ENCODE peak calls at places on chromosome 19, in six cellular contexts. N, M, J, P, W and L are unnamed samples.

GRCh38 chr19:47369923-47370625 is 21.0 kb downstream of the DHX34 start:
- DNase-seq in M (no peak), J (peak), P (peak), W (no peak), N (no peak), L (no peak)

GRCh38 chr19:38213911-38214625 is 10.0 kb downstream of the DPF1 start:
- DNase-seq in W (peak), N (no peak), J (peak), M (no peak), P (peak), L (no peak)

GRCh38 chr19:51365211-51366049 is 758 bp downstream of the ETFB start:
- DNase-seq in J (peak), N (peak), W (no peak), M (no peak), P (peak), L (no peak)

GRCh38 chr19:14477417-14478112 is 2.4 kb upstream of the PTGER1 start:
- DNase-seq in M (no peak), P (no peak), W (no peak), N (no peak), J (peak), L (no peak)

GRCh38 chr19:55447421-55448174 is 4.5 kb upstream of the SHISA7 start:
- DNase-seq in N (no peak), P (peak), W (no peak), M (no peak), J (peak), L (peak)

GRCh38 chr19:10009269-10009665 is 1.0 kb downstream of the COL5A3 start:
- DNase-seq in M (peak), P (peak), J (peak), N (peak), W (no peak), L (peak)

GRCh38 chr19:27974082-27974513 is 1238.9 kb downstream of the UQCRFS1 start:
- DNase-seq in M (peak), J (peak), P (peak), N (no peak), W (no peak), L (peak)

GRCh38 chr19:55014714-55015113 is 23.4 kb downstream of the GP6 start:
- DNase-seq in W (no peak), M (no peak), J (no peak), N (peak), P (no peak), L (no peak)

GRCh38 chr19:34274827-34275625 is 20.7 kb downstream of the GARRE1 start:
- DNase-seq in J (peak), M (no peak), W (no peak), N (no peak), P (peak), L (no peak)

GRCh38 chr19:799076-799881 is 2.0 kb downstream of the PTBP1 start:
- DNase-seq in M (no peak), J (peak), P (peak), N (no peak), W (no peak), L (peak)

GRCh38 chr19:55601127-55601526 is 1.0 kb downstream of the ZNF524 start:
- DNase-seq in M (no peak), P (no peak), J (no peak), W (no peak), N (no peak), L (no peak)

GRCh38 chr19:10145031-10145430 is 25.3 kb upstream of the EIF3G start:
- DNase-seq in P (no peak), M (no peak), N (no peak), W (no peak), J (no peak), L (no peak)

GRCh38 chr19:30671622-30672051 is 299.5 kb downstream of the ZNF536 start:
- DNase-seq in J (peak), P (no peak), M (no peak), N (no peak), W (no peak), L (no peak)

GRCh38 chr19:3336680-3337523 is 29.5 kb upstream of the NFIC start:
- DNase-seq in N (peak), P (no peak), W (peak), M (no peak), J (peak), L (no peak)

GRCh38 chr19:12665281-12665573 is 1.3 kb downstream of the MAN2B1 start:
- DNase-seq in W (no peak), M (no peak), J (no peak), N (no peak), P (no peak), L (no peak)

GRCh38 chr19:46766569-46767317 is 20.5 kb upstream of the STRN4 start:
- DNase-seq in P (no peak), M (peak), N (no peak), J (no peak), W (no peak), L (peak)

GRCh38 chr19:11141937-11142527 is 13.6 kb downstream of the SPC24 start:
- DNase-seq in P (no peak), N (no peak), W (no peak), J (no peak), M (no peak), L (no peak)

GRCh38 chr19:51329411-51329810 is 12.5 kb downstream of the VSIG10L start:
- DNase-seq in M (no peak), J (no peak), P (no peak), N (no peak), W (no peak), L (no peak)

GRCh38 chr19:54532528-54532927 is 29.9 kb downstream of the LAIR2 start:
- DNase-seq in P (no peak), M (no peak), N (no peak), J (no peak), W (no peak), L (no peak)

GRCh38 chr19:16087940-16088339 is 11.6 kb downstream of the TPM4 start:
- DNase-seq in N (no peak), J (no peak), W (no peak), P (no peak), M (no peak), L (no peak)

GRCh38 chr19:10230904-10231623 is at the start of gene S1PR2:
- DNase-seq in N (peak), P (peak), W (no peak), J (peak), M (peak), L (peak)

GRCh38 chr19:42191855-42192254 is 25.6 kb downstream of the DEDD2 start:
- DNase-seq in P (peak), J (peak), N (no peak), M (no peak), W (peak), L (no peak)

GRCh38 chr19:47707135-47707925 is 5.9 kb upstream of the EHD2 start:
- DNase-seq in W (no peak), M (peak), J (peak), N (peak), P (peak), L (peak)

GRCh38 chr19:7744199-7744786 is 3.0 kb downstream of the CD209 start:
- DNase-seq in J (no peak), P (no peak), N (no peak), M (no peak), W (no peak), L (no peak)

GRCh38 chr19:23531231-23531790 is 136.0 kb upstream of the ZNF91 start:
- DNase-seq in P (no peak), N (no peak), M (no peak), J (no peak), W (no peak), L (no peak)

GRCh38 chr19:52567921-52568320 is 2.2 kb upstream of the ZNF701 start:
- DNase-seq in J (no peak), M (no peak), N (no peak), W (no peak), P (no peak), L (no peak)

GRCh38 chr19:1057185-1057857 is 9.6 kb upstream of the ARHGAP45 start:
- DNase-seq in N (no peak), J (peak), M (no peak), W (no peak), P (peak), L (no peak)

GRCh38 chr19:54535601-54536000 is 33.0 kb downstream of the LAIR2 start:
- DNase-seq in N (no peak), P (no peak), J (no peak), W (no peak), M (no peak), L (no peak)

GRCh38 chr19:53365899-53366493 is 491 bp downstream of the ZNF525 start:
- DNase-seq in W (no peak), M (peak), N (no peak), P (peak), J (peak), L (peak)

GRCh38 chr19:29860492-29860891 is 48.7 kb downstream of the CCNE1 start:
- DNase-seq in M (no peak), P (peak), J (no peak), N (no peak), W (no peak), L (no peak)

GRCh38 chr19:17641181-17641580 is 47.0 kb downstream of the UNC13A start:
- DNase-seq in J (no peak), W (no peak), M (no peak), P (no peak), N (no peak), L (no peak)

GRCh38 chr19:8392017-8392591 is 1.9 kb downstream of the RAB11B start:
- DNase-seq in M (no peak), J (peak), N (no peak), W (no peak), P (no peak), L (no peak)

GRCh38 chr19:31174948-31175347 is 174.3 kb downstream of the TSHZ3 start:
- DNase-seq in N (no peak), W (no peak), M (no peak), J (no peak), P (no peak), L (no peak)

GRCh38 chr19:1673645-1674292 is 21.4 kb upstream of the TCF3 start:
- DNase-seq in N (no peak), J (no peak), M (no peak), P (no peak), W (no peak), L (no peak)

GRCh38 chr19:37334179-37335071 is 36.5 kb upstream of the ZNF527 start:
- DNase-seq in N (peak), P (peak), J (peak), M (peak), W (peak), L (peak)

GRCh38 chr19:16366433-16367268 is 42.0 kb downstream of the KLF2 start:
- DNase-seq in J (no peak), P (no peak), N (no peak), M (no peak), W (no peak), L (no peak)

GRCh38 chr19:47700934-47701716 is 12.1 kb upstream of the EHD2 start:
- DNase-seq in J (no peak), N (no peak), P (no peak), M (no peak), W (no peak), L (no peak)

GRCh38 chr19:14479985-14480694 is 5.0 kb upstream of the PTGER1 start:
- DNase-seq in P (no peak), J (peak), M (peak), W (no peak), N (no peak), L (peak)

GRCh38 chr19:1189419-1189818 is 15.4 kb upstream of the SBNO2 start:
- DNase-seq in J (no peak), P (no peak), W (peak), N (no peak), M (no peak), L (no peak)

DNA sequence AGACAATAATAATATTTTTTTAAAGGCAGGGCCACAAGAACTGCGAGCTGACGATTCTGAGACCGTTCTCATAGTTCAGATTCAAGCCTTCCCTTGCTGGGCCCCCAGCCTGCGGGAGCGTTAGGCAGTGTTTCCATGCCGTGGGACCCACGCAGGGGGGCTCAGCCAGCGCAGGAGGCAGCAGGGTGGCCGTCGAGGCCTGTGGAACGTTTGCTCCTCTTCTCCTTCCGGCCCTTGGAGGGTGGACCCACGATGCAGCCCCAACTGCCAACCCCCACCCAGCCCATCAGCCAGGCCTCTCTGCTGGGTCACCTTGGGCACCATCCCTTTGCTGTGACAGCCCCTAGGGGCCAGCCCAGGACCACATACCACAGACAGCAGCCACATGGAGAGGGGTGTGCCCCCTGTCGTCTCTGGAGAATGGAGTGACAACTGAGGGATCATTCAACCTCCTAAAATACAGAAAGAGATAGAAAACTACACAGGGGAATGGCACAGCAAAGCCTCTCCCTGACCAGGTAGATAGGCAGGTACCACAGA is 46.8 kb downstream of the PDCD5 start:
- DNase-seq in P (no peak), N (no peak), M (no peak), W (no peak), J (no peak), L (no peak)
- TF ChIP-seq CTCF in P (no peak), N (no peak), M (no peak), W (no peak), J (no peak), L (no peak)

GRCh38 chr19:6071840-6072239 is 38.5 kb downstream of the RFX2 start:
- DNase-seq in N (no peak), J (no peak), M (no peak), W (no peak), P (no peak), L (no peak)
- TF ChIP-seq CTCF in N (no peak), J (no peak), M (no peak), W (no peak), P (no peak), L (no peak)

GRCh38 chr19:18832331-18833140 is 777 bp downstream of the UPF1 start:
- DNase-seq in N (no peak), W (no peak), M (peak), P (peak), J (peak), L (peak)

GRCh38 chr19:18833849-18834643 is 2.3 kb downstream of the UPF1 start:
- DNase-seq in J (no peak), M (no peak), P (no peak), N (no peak), W (no peak), L (no peak)

GRCh38 chr19:18830488-18830887 is 1.3 kb upstream of the UPF1 start:
- DNase-seq in W (no peak), M (no peak), J (no peak), N (no peak), P (no peak), L (no peak)

GRCh38 chr19:18833141-18833476 is 1.4 kb downstream of the UPF1 start:
- DNase-seq in W (no peak), P (no peak), N (no peak), J (no peak), M (no peak), L (no peak)

DNA sequence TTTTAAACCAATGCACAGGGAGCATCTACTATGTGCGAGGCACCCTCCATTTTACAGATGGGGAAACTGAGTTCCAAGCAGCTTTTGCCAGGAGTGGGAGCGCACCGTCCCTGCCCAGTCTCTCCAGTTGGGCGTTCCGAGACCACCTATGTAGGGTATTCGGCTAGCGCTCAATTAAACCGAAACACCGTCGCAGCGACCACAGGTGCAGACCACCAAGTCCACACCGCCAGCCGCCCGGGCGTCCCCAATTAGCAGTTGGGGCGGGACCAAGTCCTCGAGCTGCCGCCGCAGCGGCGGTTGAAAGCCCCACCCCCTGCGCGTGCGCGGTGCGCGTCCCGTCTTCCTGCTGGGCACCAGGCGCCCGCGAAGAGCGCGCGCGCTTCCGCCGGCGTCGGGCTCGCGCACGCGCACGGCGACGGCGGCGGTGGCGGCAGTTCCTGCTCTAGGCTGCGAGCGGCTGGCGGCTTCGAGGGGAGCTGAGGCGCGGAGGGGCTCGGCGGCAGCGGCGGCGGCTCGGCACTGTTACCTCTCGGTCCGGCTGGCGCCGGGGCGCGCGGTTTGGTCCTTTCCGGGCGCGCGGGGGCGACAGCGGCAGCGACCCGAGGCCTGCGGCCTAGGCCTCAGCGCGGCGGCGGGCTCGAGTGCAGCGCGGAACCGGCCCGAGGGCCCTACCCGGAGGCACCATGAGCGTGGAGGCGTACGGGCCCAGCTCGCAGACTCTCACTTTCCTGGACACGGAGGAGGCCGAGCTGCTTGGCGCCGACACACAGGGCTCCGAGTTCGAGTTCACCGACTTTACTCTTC is at the start of gene UPF1:
- DNase-seq in J (peak), M (peak), N (peak), P (peak), W (peak), L (peak)
- TF ChIP-seq CTCF in J (no peak), M (no peak), N (peak), P (no peak), W (no peak), L (no peak)

DNA sequence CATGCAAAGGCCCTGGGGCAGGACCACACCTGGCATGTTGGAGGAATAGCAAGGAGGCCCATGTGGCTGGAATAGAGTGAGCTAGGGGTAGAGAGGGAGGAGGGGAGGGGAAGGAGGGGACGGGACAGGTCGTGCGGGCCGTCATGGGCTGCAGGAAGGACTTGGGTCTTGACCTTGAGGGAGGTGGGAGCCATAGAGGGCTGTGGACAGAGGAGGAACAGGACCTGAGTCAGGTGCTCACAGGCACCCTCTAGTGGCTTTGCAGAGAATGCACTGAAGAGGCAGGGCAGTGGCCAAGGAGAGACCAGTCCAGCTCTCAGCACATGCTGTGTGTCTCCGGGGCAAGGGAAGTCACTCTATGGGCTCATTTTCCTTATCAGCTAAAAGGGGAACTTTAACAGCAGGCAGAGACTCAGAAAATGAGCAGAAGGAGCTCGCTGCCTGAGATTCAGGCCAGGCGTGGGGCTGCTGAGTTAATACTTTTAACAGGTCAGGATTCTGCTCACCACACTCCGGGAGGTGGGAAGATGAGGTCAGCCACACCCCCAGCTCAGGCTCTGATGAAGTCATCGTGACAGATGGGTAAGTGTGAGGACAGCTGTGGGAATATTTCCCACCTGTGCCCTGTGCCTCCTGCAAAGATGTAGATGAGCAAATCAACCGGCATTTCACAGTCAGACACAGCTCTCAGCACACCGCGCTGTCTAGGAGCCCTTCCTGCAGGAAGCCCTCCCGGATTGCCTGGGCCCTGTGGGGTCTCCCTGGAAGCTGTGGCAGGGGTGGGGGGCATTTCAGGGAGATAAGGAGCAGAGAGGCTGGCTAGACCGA is 6.0 kb upstream of the TNFAIP8L1 start:
- DNase-seq in W (peak), N (no peak), M (peak), J (peak), P (peak), L (peak)
- TF ChIP-seq CTCF in W (peak), N (peak), M (peak), J (peak), P (peak), L (peak)